ENCODE peak calls at places on chromosome 12, in seven cellular contexts. Y, O, P, T, L, S and C are unnamed samples. For H3K4me1, the result is how much of the 10 kb centered on the place peaks cover.

GRCh38 chr12:121789800-121790748 is 3.4 kb downstream of the RHOF start:
- DNase-seq in Y (peak), O (no peak), P (peak), T (no peak), L (no peak), S (peak), C (peak)

GRCh38 chr12:114903394-114903748 is 219.4 kb upstream of the TBX3 start:
- DNase-seq in Y (no peak), O (no peak), P (no peak), T (no peak), L (no peak), S (no peak), C (no peak)

GRCh38 chr12:29640589-29641345 is 143.0 kb downstream of the TMTC1 start:
- DNase-seq in Y (peak), O (no peak), P (no peak), T (peak), L (peak), S (no peak), C (no peak)

GRCh38 chr12:40692617-40693502 is 621 bp downstream of the CNTN1 start:
- DNase-seq in Y (no peak), O (no peak), P (peak), T (peak), L (peak), S (peak), C (no peak)

GRCh38 chr12:106078358-106079025 is 60.3 kb downstream of the NUAK1 start:
- DNase-seq in Y (peak), O (peak), P (no peak), T (no peak), L (no peak), S (no peak), C (no peak)

GRCh38 chr12:116106870-116107269 is 170.6 kb downstream of the MED13L start:
- DNase-seq in Y (no peak), O (no peak), P (no peak), T (no peak), L (no peak), S (no peak), C (no peak)

GRCh38 chr12:45781080-45781479 is 51.6 kb downstream of the ARID2 start:
- DNase-seq in Y (no peak), O (no peak), P (no peak), T (no peak), L (no peak), S (no peak), C (no peak)

GRCh38 chr12:69732088-69732487 is 6.6 kb upstream of the RAB3IP start:
- DNase-seq in Y (no peak), O (no peak), P (no peak), T (no peak), L (no peak), S (no peak), C (no peak)

GRCh38 chr12:47397664-47398281 is 308.1 kb downstream of the RPAP3 start:
- DNase-seq in Y (no peak), O (no peak), P (no peak), T (peak), L (no peak), S (no peak), C (peak)

GRCh38 chr12:56126732-56127239 is 1.3 kb upstream of the ESYT1 start:
- DNase-seq in Y (no peak), O (no peak), P (no peak), T (no peak), L (no peak), S (no peak), C (no peak)

GRCh38 chr12:115354007-115354452 is 670.1 kb upstream of the TBX3 start:
- DNase-seq in Y (no peak), O (peak), P (no peak), T (no peak), L (peak), S (no peak), C (peak)

GRCh38 chr12:29048787-29049186 is 100.3 kb upstream of the FAR2 start:
- DNase-seq in Y (no peak), O (no peak), P (no peak), T (no peak), L (no peak), S (no peak), C (no peak)

GRCh38 chr12:85155791-85156190 is 119.6 kb downstream of the LRRIQ1 start:
- DNase-seq in Y (no peak), O (no peak), P (no peak), T (no peak), L (no peak), S (no peak), C (peak)

GRCh38 chr12:67352682-67353081 is 83.5 kb downstream of the CAND1 start:
- DNase-seq in Y (no peak), O (no peak), P (no peak), T (no peak), L (no peak), S (no peak), C (no peak)

GRCh38 chr12:6958609-6959375 is 7.6 kb downstream of the PTPN6 start:
- DNase-seq in Y (peak), O (no peak), P (peak), T (no peak), L (no peak), S (peak), C (no peak)

GRCh38 chr12:33654313-33654712 is 214.7 kb upstream of the SYT10 start:
- DNase-seq in Y (no peak), O (no peak), P (no peak), T (no peak), L (no peak), S (no peak), C (no peak)

GRCh38 chr12:104213952-104214351 is 1.6 kb upstream of the TXNRD1 start:
- DNase-seq in Y (no peak), O (no peak), P (no peak), T (no peak), L (no peak), S (no peak), C (no peak)

GRCh38 chr12:32211769-32212156 is 105.1 kb downstream of the BICD1 start:
- DNase-seq in Y (no peak), O (no peak), P (no peak), T (no peak), L (no peak), S (no peak), C (no peak)

DNA sequence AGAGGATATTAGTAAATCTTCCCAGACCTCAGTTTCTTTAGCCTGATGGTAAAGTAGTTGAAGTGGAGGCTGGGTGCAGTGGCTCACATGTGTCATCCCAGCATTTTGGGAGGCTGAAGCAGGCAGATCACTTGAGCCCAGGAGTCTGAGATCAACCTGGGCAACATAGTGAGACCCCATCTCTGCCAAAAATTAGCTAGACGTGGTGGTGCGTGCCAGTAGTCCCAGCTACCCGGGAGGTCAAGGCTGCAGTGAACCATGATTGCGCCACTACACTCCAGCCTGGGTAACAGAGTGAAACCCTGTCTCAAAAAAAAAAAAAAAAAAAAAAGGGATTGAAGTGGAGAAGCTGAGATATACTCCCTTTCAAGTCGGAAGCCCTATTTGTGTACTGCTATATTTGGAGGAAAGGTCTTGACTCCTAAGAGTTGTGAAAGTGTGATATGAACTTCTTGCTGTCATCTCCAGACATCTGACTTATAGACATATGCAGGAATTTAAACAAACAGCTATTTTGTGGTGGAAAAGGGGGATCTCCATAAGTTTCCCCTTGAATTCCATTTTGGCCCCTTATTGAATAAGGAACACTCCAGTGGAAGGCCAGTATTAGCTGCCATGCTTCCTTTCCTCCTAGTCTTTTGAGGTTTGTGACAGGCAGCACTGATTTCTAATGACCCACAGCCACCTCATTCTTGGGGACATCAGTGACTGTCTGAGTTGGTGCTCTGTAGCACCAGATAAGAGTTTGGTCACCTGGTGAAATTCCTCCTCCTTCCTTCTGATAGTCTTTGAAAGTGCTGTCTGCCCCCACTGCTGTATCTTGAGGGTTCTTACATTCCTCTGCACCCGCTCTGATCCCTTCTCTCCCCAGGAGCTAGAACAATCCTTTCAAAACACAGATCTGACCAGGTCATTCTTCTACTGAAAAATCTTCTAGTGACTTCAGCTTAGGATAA is 7.4 kb downstream of the ELK3 start:
- DNase-seq in Y (no peak), O (no peak), P (no peak), T (no peak), L (no peak), S (no peak), C (no peak)
- H3K4me1 ChIP-seq in Y (half or more), O (under half), P (half or more), T (under half), L (under half), S (under half), C (under half)

DNA sequence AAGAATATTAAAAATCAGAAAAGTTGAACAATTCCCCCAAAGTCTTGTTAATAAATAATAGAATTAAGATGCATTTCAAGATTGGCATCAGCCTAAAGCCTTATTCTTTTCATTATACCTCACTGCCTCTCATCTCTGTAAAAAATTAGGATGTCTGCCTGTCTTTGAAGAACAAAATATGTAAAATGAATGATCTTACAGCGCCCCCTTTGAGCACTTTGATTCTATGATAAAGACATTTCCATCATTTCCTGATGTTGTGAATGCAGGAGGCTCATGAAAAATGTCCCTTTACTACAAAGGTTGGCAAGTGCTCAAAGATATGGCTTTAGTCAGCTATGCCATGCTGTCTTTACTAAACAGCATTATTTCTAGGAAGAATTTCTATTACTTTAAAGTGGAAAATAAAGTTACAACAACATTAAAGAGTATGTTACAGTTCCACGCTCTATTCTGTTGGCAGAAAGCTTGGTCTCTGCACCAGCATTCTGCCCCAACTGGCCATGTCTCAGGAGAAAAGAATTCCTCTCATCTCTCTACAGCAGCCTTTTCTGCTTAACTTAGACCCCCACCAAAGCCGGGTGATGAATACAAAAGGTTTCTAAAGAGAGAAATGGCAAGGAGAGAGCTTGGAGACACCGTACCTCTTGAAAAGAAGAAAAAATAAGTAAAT is 95.1 kb downstream of the LLPH start:
- DNase-seq in Y (no peak), O (no peak), P (no peak), T (peak), L (no peak), S (no peak), C (peak)
- H3K4me1 ChIP-seq in Y (under half), O (under half), P (under half), T (under half), L (under half), S (under half), C (under half)

GRCh38 chr12:53101266-53101665 is 2.0 kb upstream of the SOAT2 start:
- DNase-seq in Y (no peak), O (no peak), P (no peak), T (no peak), L (no peak), S (no peak), C (no peak)
- H3K4me1 ChIP-seq in Y (under half), O (under half), P (half or more), T (under half), L (under half), S (under half), C (under half)

GRCh38 chr12:113418213-113418879 is 3.8 kb upstream of the SDSL start:
- DNase-seq in Y (no peak), O (no peak), P (no peak), T (no peak), L (no peak), S (peak), C (no peak)
- H3K4me1 ChIP-seq in Y (under half), O (under half), P (under half), T (under half), L (under half), S (under half), C (under half)

DNA sequence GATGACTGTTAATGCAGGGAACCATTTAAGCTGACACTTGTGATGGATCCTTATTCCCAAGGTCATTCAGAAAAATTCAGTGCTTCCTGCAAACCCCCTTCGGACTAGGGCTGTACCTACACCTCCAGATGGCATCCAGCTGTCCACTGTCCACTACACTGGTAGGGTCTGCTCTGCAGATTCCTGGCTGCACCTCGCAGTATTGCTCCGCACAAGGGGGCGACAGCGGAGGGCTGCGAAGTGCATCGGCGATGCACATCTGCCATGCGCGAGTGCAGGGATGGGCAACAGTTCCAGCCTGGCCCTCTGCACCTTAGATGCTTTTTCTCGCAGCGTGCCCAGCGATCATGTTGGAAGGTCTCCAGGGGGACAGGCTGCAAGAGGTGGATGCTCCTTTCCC is 55.5 kb downstream of the KCNA5 start:
- DNase-seq in Y (no peak), O (no peak), P (no peak), T (no peak), L (no peak), S (no peak), C (no peak)
- H3K4me1 ChIP-seq in Y (under half), O (under half), P (under half), T (under half), L (under half), S (under half), C (under half)

DNA sequence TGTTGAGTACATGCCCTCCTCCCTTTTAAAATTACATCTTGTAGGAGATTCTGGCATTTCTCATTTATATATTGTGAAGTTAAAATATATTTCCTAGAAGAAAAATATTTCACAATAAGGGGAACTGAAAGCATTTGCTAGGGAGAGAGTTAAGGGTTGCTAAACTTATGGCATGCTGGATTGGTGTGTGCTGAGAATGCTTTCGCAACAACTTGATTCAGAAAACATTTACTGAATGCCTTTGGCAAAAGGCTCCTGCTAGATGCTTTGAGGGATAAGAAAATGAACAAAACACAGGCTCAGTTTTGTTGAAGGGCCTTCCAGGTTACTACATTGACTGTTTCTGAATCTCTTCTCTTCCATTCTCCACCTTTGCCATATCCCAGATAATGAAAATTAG is 67.5 kb downstream of the DIP2B start:
- DNase-seq in Y (no peak), O (no peak), P (no peak), T (no peak), L (no peak), S (no peak), C (no peak)
- H3K4me1 ChIP-seq in Y (half or more), O (half or more), P (half or more), T (under half), L (under half), S (half or more), C (under half)

DNA sequence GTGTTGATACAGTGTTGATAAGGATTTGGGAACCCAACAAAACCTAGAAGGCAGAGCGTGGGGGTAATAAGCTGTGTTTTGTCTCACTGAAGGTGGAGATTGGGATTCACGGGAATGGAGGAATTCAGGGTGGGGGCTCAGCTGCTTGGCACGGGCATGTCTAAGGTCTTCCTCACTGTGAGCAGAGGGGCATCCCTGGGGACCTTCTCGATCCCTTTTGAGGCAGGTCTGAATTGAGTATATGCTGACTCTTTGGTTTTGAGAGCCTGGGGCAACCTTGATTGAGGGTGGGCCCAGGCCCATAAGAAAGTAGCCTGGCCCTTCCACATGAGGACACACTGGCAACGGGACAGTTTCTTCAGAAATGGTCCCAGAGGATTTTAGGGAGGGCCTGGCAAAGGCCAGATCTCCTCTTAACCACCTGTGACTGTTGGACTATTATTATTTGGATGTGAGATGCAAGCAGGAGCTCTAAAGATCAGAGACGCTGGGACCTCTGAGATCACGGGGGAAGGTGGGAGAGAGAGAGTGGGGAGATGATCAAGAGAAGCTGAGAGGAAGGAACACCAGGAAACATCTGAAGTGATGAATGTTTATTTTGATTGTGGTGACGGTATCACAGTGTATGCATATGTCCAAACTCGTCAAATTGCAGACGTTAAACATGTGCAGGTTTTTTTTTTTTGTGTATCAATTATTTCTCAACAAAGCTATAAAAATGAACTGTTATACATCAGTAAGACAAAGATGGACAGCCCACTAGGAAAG is 48.4 kb downstream of the SMIM41 start:
- DNase-seq in Y (peak), O (no peak), P (no peak), T (no peak), L (no peak), S (peak), C (no peak)
- H3K4me1 ChIP-seq in Y (under half), O (under half), P (under half), T (under half), L (under half), S (under half), C (under half)

GRCh38 chr12:13000935-13001724 is 1.1 kb upstream of the HEBP1 start:
- DNase-seq in Y (peak), O (no peak), P (peak), T (peak), L (peak), S (peak), C (peak)
- H3K4me1 ChIP-seq in Y (half or more), O (under half), P (half or more), T (under half), L (under half), S (under half), C (under half)